ENCODE peak calls at places on chromosomes 6 and 20, in seven cellular contexts. K is HCT116, E is H1, J is Panc1, I is HepG2, S is SK-N-SH, M is K562. Y is an unnamed sample.

GRCh38 chr20:44938637-44939036 is 21.6 kb downstream of the TOMM34 start:
- DNase-seq in J (no peak), I (no peak), M (no peak), S (no peak), E (no peak), K (no peak), Y (no peak)

GRCh38 chr6:1384549-1385128 is 4.7 kb upstream of the FOXF2 start:
- DNase-seq in M (no peak), S (no peak), E (no peak), J (no peak), K (no peak), I (no peak), Y (no peak)

GRCh38 chr20:8131598-8132014 is 460 bp upstream of the PLCB1 start:
- DNase-seq in I (no peak), M (no peak), S (no peak), J (no peak), E (no peak), K (no peak), Y (no peak)

GRCh38 chr6:111423960-111424846 is 58.8 kb downstream of the REV3L start:
- DNase-seq in E (no peak), I (no peak), J (no peak), S (peak; percentile 63), K (no peak), M (no peak), Y (no peak)

GRCh38 chr20:40471261-40471629 is 217.8 kb downstream of the MAFB start:
- DNase-seq in J (no peak), E (peak; percentile 51), S (peak; percentile 47), M (no peak), K (no peak), I (no peak), Y (no peak)

GRCh38 chr20:14569631-14570030 is 232.2 kb upstream of the FLRT3 start:
- DNase-seq in M (no peak), K (no peak), S (no peak), E (no peak), I (no peak), J (no peak), Y (no peak)

GRCh38 chr6:105445461-105445860 is 42.6 kb upstream of the PREP start:
- DNase-seq in E (no peak), J (no peak), M (no peak), S (no peak), K (no peak), I (no peak), Y (no peak)

GRCh38 chr6:53916804-53917463 is 122.1 kb downstream of the LRRC1 start:
- DNase-seq in S (no peak), E (no peak), J (no peak), I (no peak), M (no peak), K (no peak), Y (no peak)

GRCh38 chr6:57257911-57258541 is 35.9 kb upstream of the RAB23 start:
- DNase-seq in I (no peak), K (no peak), M (no peak), S (no peak), J (no peak), E (no peak), Y (no peak)

GRCh38 chr6:169620171-169621125 is 81.4 kb downstream of the WDR27 start:
- DNase-seq in I (peak; percentile 60), K (no peak), E (no peak), J (no peak), S (no peak), M (no peak), Y (no peak)

GRCh38 chr20:25863536-25864325 is 167.1 kb upstream of the ZNF337 start:
- DNase-seq in S (peak; percentile 33), E (no peak), M (no peak), I (peak; percentile 45), K (no peak), J (no peak), Y (no peak)

GRCh38 chr20:50248104-50248631 is 57.5 kb downstream of the CEBPB start:
- DNase-seq in I (no peak), S (no peak), K (no peak), J (no peak), E (no peak), M (peak; percentile 39), Y (no peak)

GRCh38 chr6:108766886-108767285 is 81.3 kb upstream of the ARMC2 start:
- DNase-seq in S (no peak), M (no peak), E (peak; percentile 33), K (no peak), I (no peak), J (no peak), Y (no peak)

GRCh38 chr6:225121-225721 is 67.1 kb upstream of the DUSP22 start:
- DNase-seq in K (no peak), S (no peak), J (no peak), I (no peak), M (no peak), E (no peak), Y (peak; percentile 72)

GRCh38 chr6:32852844-32853540 is 512 bp downstream of the TAP1 start:
- DNase-seq in I (no peak), K (no peak), S (peak; percentile 52), J (no peak), E (peak; percentile 73), M (no peak), Y (no peak)

GRCh38 chr6:12572884-12573824 is 143.4 kb upstream of the PHACTR1 start:
- DNase-seq in S (no peak), J (no peak), I (no peak), M (no peak), K (no peak), E (no peak), Y (no peak)

GRCh38 chr20:21548390-21549035 is 34.6 kb upstream of the NKX2-2 start:
- DNase-seq in M (no peak), E (no peak), I (no peak), J (no peak), K (no peak), S (no peak), Y (peak; percentile 46)

GRCh38 chr20:32655903-32656500 is 17.7 kb downstream of the C20orf203 start:
- DNase-seq in I (no peak), S (no peak), E (no peak), M (no peak), J (no peak), K (no peak), Y (no peak)

GRCh38 chr20:54103067-54103761 is 32.8 kb upstream of the BCAS1 start:
- DNase-seq in E (peak; percentile 95), K (peak; percentile 72), I (peak; percentile 96), M (peak; percentile 77), J (no peak), S (peak; percentile 56), Y (no peak)

GRCh38 chr20:9185511-9185910 is 116.6 kb downstream of the PLCB4 start:
- DNase-seq in I (no peak), E (no peak), K (no peak), J (no peak), S (no peak), M (no peak), Y (no peak)

GRCh38 chr6:168090706-168091105 is 11.7 kb upstream of the FRMD1 start:
- DNase-seq in M (no peak), K (no peak), J (no peak), I (no peak), S (no peak), E (no peak), Y (no peak)

GRCh38 chr6:168088161-168089106 is 9.4 kb upstream of the FRMD1 start:
- DNase-seq in M (no peak), J (no peak), E (no peak), I (peak; percentile 59), K (no peak), S (no peak), Y (no peak)

GRCh38 chr6:168087436-168088160 is 8.6 kb upstream of the FRMD1 start:
- DNase-seq in I (no peak), E (no peak), K (no peak), S (no peak), M (no peak), J (no peak), Y (no peak)

GRCh38 chr6:168090064-168090690 is 11.2 kb upstream of the FRMD1 start:
- DNase-seq in J (no peak), E (no peak), K (no peak), I (no peak), M (no peak), S (no peak), Y (no peak)

GRCh38 chr6:168089186-168090063 is 10.4 kb upstream of the FRMD1 start:
- DNase-seq in J (no peak), M (no peak), E (no peak), S (peak; percentile 21), I (no peak), K (no peak), Y (no peak)
- TF ChIP-seq SIN3A in J (no peak), M (no peak), E (no peak), S (no peak), I (no peak), K (no peak), Y (no peak)

GRCh38 chr6:69427882-69428281 is 368.9 kb downstream of the LMBRD1 start:
- DNase-seq in I (no peak), S (no peak), M (no peak), J (no peak), K (no peak), E (no peak), Y (no peak)
- TF ChIP-seq SIN3A in I (no peak), S (no peak), M (no peak), J (no peak), K (no peak), E (no peak), Y (no peak)

DNA sequence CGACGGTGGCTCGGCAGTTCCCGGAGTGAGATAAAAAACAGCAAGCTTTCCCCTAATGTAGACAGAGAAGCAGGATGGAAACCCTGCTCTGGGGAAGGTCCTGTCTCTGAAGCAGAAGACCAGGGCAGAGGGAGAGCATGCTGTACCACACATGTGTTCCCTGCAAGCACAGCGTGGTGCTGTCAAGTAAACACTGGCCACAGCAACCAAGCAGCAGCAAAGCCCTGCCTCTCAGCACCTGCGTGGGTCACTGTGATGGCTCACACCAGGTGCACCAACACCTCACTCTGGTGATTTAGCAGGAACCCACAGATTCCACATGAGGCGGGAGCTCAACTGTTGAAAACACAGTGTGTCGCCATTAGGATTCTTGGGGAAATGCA is 65.2 kb upstream of the TXNDC5 start:
- DNase-seq in S (no peak), E (no peak), M (no peak), K (no peak), I (peak; percentile 27), J (no peak), Y (no peak)
- TF ChIP-seq SIN3A in S (no peak), E (no peak), M (no peak), K (no peak), I (no peak), J (no peak), Y (no peak)

GRCh38 chr6:21756487-21756886 is 162.9 kb downstream of the SOX4 start:
- DNase-seq in K (no peak), E (no peak), J (no peak), I (no peak), S (no peak), M (no peak), Y (no peak)

GRCh38 chr6:21754891-21755290 is 161.3 kb downstream of the SOX4 start:
- DNase-seq in E (no peak), I (no peak), S (no peak), K (peak; percentile 69), J (no peak), M (no peak), Y (no peak)

GRCh38 chr6:21764989-21765388 is 171.4 kb downstream of the SOX4 start:
- DNase-seq in E (no peak), I (no peak), J (no peak), S (no peak), K (no peak), M (no peak), Y (no peak)

DNA sequence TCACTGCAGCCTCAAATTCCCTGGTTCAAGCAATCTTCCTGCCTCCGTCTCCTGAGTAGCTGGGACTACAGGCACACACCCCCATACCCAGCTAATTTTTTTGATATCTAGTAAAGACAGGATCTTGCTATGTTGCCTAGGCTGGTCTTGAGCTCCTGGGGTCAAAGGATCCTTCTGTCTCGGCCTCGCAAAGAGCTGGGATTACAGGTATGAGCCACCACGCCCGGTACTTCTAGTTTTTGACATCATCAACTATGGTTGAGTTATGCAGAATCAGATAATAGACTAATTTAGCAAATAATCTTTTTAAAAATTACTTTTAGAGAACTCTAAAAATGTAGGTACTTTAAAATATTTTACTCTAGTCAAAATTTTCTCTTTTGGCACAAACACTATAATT is 166.2 kb downstream of the SOX4 start:
- DNase-seq in S (no peak), J (no peak), E (no peak), I (no peak), M (no peak), K (no peak), Y (no peak)
- TF ChIP-seq SIN3A in S (no peak), J (no peak), E (no peak), I (no peak), M (no peak), K (no peak), Y (no peak)